ENCODE peak calls at places on chromosomes 4 and X, in ten cellular contexts. One of them, this sample, is unnamed.

GRCh38 chr4:122666527-122667245 is 45.8 kb upstream of the IL21 start:
- DNase-seq in GM06990: no peak
- DNase-seq in HCT116: peak; percentile 52
- DNase-seq in astrocyte of the cerebellum: peak; percentile 79
- DNase-seq in osteoblast: peak; percentile 70
- DNase-seq in kidney: no peak
- DNase-seq in tibial artery: no peak
- DNase-seq in uterus: no peak
- DNase-seq in AG04450: peak; percentile 63
- DNase-seq in astrocyte of the spinal cord: peak; percentile 95
- DNase-seq in this sample: peak; percentile 96

GRCh38 chr4:13541720-13542576 is 2.4 kb downstream of the NKX3-2 start:
- DNase-seq in GM06990: no peak
- DNase-seq in HCT116: no peak
- DNase-seq in astrocyte of the cerebellum: no peak
- DNase-seq in osteoblast: peak; percentile 59
- DNase-seq in kidney: peak; percentile 76
- DNase-seq in tibial artery: no peak
- DNase-seq in uterus: no peak
- DNase-seq in AG04450: no peak
- DNase-seq in astrocyte of the spinal cord: no peak
- DNase-seq in this sample: no peak

GRCh38 chr4:180456928-180457327 is 1786.3 kb upstream of the TENM3 start:
- DNase-seq in GM06990: no peak
- DNase-seq in HCT116: no peak
- DNase-seq in astrocyte of the cerebellum: no peak
- DNase-seq in osteoblast: no peak
- DNase-seq in kidney: no peak
- DNase-seq in tibial artery: no peak
- DNase-seq in uterus: no peak
- DNase-seq in AG04450: no peak
- DNase-seq in astrocyte of the spinal cord: no peak
- DNase-seq in this sample: no peak

GRCh38 chr4:14853186-14853946 is 148.9 kb upstream of the CPEB2 start:
- DNase-seq in GM06990: no peak
- DNase-seq in HCT116: no peak
- DNase-seq in astrocyte of the cerebellum: peak; percentile 55
- DNase-seq in osteoblast: peak; percentile 92
- DNase-seq in kidney: no peak
- DNase-seq in tibial artery: no peak
- DNase-seq in uterus: no peak
- DNase-seq in AG04450: peak; percentile 66
- DNase-seq in astrocyte of the spinal cord: peak; percentile 91
- DNase-seq in this sample: peak; percentile 89

GRCh38 chr4:118712872-118713271 is 27.7 kb downstream of the METTL14 start:
- DNase-seq in GM06990: no peak
- DNase-seq in HCT116: no peak
- DNase-seq in astrocyte of the cerebellum: no peak
- DNase-seq in osteoblast: peak; percentile 41
- DNase-seq in kidney: no peak
- DNase-seq in tibial artery: no peak
- DNase-seq in uterus: no peak
- DNase-seq in AG04450: no peak
- DNase-seq in astrocyte of the spinal cord: no peak
- DNase-seq in this sample: no peak

GRCh38 chr4:158624889-158625478 is 46.7 kb downstream of the C4orf46 start:
- DNase-seq in GM06990: no peak
- DNase-seq in HCT116: peak; percentile 58
- DNase-seq in astrocyte of the cerebellum: peak; percentile 64
- DNase-seq in osteoblast: peak; percentile 22
- DNase-seq in kidney: no peak
- DNase-seq in tibial artery: no peak
- DNase-seq in uterus: peak; percentile 22
- DNase-seq in AG04450: peak; percentile 27
- DNase-seq in astrocyte of the spinal cord: peak; percentile 68
- DNase-seq in this sample: peak; percentile 88

GRCh38 chrX:46407753-46408130 is 137.5 kb downstream of the ZNF674 start:
- DNase-seq in GM06990: no peak
- DNase-seq in HCT116: no peak
- DNase-seq in astrocyte of the cerebellum: no peak
- DNase-seq in osteoblast: peak; percentile 49
- DNase-seq in kidney: no peak
- DNase-seq in tibial artery: no peak
- DNase-seq in uterus: no peak
- DNase-seq in AG04450: no peak
- DNase-seq in astrocyte of the spinal cord: peak; percentile 16
- DNase-seq in this sample: peak; percentile 21

GRCh38 chr4:182111586-182111985 is 131.6 kb upstream of the TENM3 start:
- DNase-seq in GM06990: no peak
- DNase-seq in HCT116: no peak
- DNase-seq in astrocyte of the cerebellum: no peak
- DNase-seq in osteoblast: no peak
- DNase-seq in kidney: no peak
- DNase-seq in tibial artery: no peak
- DNase-seq in uterus: no peak
- DNase-seq in AG04450: no peak
- DNase-seq in astrocyte of the spinal cord: no peak
- DNase-seq in this sample: no peak

GRCh38 chr4:186021461-186022167 is 47.3 kb upstream of the TLR3 start:
- DNase-seq in GM06990: no peak
- DNase-seq in HCT116: no peak
- DNase-seq in astrocyte of the cerebellum: peak; percentile 51
- DNase-seq in osteoblast: peak; percentile 90
- DNase-seq in kidney: peak; percentile 71
- DNase-seq in tibial artery: no peak
- DNase-seq in uterus: no peak
- DNase-seq in AG04450: no peak
- DNase-seq in astrocyte of the spinal cord: peak; percentile 71
- DNase-seq in this sample: peak; percentile 59

GRCh38 chrX:141405486-141405877 is 163.2 kb upstream of the SPANXC start:
- DNase-seq in GM06990: no peak
- DNase-seq in HCT116: no peak
- DNase-seq in astrocyte of the cerebellum: no peak
- DNase-seq in osteoblast: no peak
- DNase-seq in kidney: no peak
- DNase-seq in tibial artery: no peak
- DNase-seq in uterus: no peak
- DNase-seq in AG04450: no peak
- DNase-seq in astrocyte of the spinal cord: peak; percentile 61
- DNase-seq in this sample: peak; percentile 21

GRCh38 chr4:148778980-148779675 is 336.9 kb upstream of the NR3C2 start:
- DNase-seq in GM06990: no peak
- DNase-seq in HCT116: no peak
- DNase-seq in astrocyte of the cerebellum: no peak
- DNase-seq in osteoblast: no peak
- DNase-seq in kidney: no peak
- DNase-seq in tibial artery: no peak
- DNase-seq in uterus: no peak
- DNase-seq in AG04450: no peak
- DNase-seq in astrocyte of the spinal cord: no peak
- DNase-seq in this sample: no peak

DNA sequence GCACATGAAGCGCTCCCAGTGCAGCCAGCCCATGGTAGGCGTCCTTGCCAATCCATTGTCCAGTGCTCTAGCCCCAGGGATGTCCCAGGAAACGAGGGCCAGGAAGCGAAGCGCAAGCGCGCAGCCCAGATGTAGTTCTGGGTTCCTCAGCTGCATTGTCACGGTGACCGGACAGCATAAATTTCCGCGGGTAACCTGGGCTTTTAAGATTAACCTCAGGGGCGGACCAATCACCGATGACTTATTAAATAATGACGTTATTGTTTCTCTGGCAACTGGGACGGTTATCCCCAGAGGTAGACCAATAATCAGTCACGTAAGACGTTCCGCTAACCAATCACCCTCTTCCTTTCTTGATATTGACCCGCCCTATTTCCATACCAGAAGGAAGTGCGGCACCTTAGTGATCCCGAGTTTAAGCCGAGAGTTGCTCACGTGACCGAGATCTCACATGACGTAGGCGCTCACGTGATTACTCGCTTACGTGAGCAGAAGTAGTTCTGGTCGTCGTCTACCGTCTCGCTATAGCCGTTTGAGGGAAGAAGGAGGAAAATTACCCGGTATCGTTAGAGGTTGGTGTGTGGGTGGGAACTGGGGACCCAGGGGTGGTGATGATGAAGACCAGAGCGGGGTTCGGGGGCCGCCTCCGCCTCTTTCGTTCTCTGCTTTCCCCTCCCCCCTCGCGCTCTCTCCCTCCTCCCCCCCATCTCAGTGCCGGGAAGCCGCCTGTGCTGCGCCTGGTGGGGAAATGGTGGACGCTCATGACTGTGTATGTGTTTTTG is at the start of the genes GLA and HNRNPH2:
- DNase-seq in GM06990: peak; percentile 90
- DNase-seq in HCT116: peak; percentile 96
- DNase-seq in astrocyte of the cerebellum: peak; percentile 97
- DNase-seq in osteoblast: peak; percentile 92
- DNase-seq in kidney: peak; percentile 94
- DNase-seq in tibial artery: peak; percentile 95
- DNase-seq in uterus: peak; percentile 95
- DNase-seq in AG04450: peak; percentile 95
- DNase-seq in astrocyte of the spinal cord: peak; percentile 98
- DNase-seq in this sample: peak; percentile 99
- TF ChIP-seq CTCF in GM06990: no peak
- TF ChIP-seq CTCF in HCT116: no peak
- TF ChIP-seq CTCF in astrocyte of the cerebellum: no peak
- TF ChIP-seq CTCF in osteoblast: no peak
- TF ChIP-seq CTCF in kidney: no peak
- TF ChIP-seq CTCF in tibial artery: peak; percentile 13
- TF ChIP-seq CTCF in uterus: no peak
- TF ChIP-seq CTCF in AG04450: peak; percentile 21
- TF ChIP-seq CTCF in astrocyte of the spinal cord: no peak
- TF ChIP-seq CTCF in this sample: peak; percentile 35

DNA sequence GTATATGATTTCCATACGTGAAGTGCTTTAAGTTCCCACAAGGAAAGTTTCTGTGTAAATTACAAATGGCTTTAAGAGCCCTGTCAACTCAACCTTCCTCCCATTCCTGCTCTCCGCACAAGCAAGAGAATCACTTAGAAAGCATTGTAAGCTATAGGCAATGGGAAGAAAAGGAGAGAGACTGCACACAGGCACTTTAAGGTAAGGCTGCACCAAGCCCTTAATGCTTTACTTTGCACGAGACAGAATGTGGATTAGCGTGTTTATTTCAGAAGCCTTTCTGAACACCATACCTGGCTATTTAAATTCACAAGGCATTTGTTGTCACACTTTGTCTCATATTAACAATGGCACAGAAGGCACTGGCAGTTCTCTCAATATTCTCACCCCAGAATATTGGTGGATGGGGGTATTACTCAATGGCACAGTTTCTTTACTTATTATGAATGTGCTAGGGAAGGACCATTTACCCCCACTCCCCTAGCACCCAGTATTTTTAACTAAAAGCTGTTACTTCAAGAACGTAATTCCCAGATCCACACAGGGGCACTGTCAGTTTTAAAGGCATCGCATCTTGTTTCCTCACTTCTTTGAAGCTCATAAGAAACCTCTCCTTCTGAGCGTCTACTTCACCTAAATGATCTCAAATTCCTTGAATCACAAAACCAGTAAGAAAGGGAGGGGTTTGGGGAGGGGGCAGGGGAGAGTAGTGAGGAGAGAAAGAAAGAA is 150.0 kb downstream of the MAML3 start:
- DNase-seq in GM06990: no peak
- DNase-seq in HCT116: no peak
- DNase-seq in astrocyte of the cerebellum: no peak
- DNase-seq in osteoblast: no peak
- DNase-seq in kidney: no peak
- DNase-seq in tibial artery: no peak
- DNase-seq in uterus: no peak
- DNase-seq in AG04450: no peak
- DNase-seq in astrocyte of the spinal cord: no peak
- DNase-seq in this sample: no peak
- H3K4me3 ChIP-seq in GM06990: no peak overlapping the region
- H3K4me3 ChIP-seq in HCT116: no peak overlapping the region
- H3K4me3 ChIP-seq in astrocyte of the cerebellum: peak overlapping the region; percentile 27
- H3K4me3 ChIP-seq in osteoblast: peak overlapping the region; percentile 61
- H3K4me3 ChIP-seq in kidney: peak overlapping the region; percentile 40
- H3K4me3 ChIP-seq in tibial artery: peak overlapping the region; percentile 44
- H3K4me3 ChIP-seq in uterus: peak overlapping the region; percentile 37
- H3K4me3 ChIP-seq in AG04450: peak overlapping the region; percentile 46
- H3K4me3 ChIP-seq in astrocyte of the spinal cord: peak overlapping the region; percentile 38
- H3K4me3 ChIP-seq in this sample: peak overlapping the region; percentile 43

GRCh38 chr4:25075851-25076250 is 45.1 kb upstream of the LGI2 start:
- DNase-seq in GM06990: no peak
- DNase-seq in HCT116: no peak
- DNase-seq in astrocyte of the cerebellum: no peak
- DNase-seq in osteoblast: no peak
- DNase-seq in kidney: no peak
- DNase-seq in tibial artery: no peak
- DNase-seq in uterus: no peak
- DNase-seq in AG04450: no peak
- DNase-seq in astrocyte of the spinal cord: no peak
- DNase-seq in this sample: no peak
- TF ChIP-seq CTCF in GM06990: no peak
- TF ChIP-seq CTCF in HCT116: no peak
- TF ChIP-seq CTCF in astrocyte of the cerebellum: no peak
- TF ChIP-seq CTCF in osteoblast: no peak
- TF ChIP-seq CTCF in kidney: no peak
- TF ChIP-seq CTCF in tibial artery: no peak
- TF ChIP-seq CTCF in uterus: no peak
- TF ChIP-seq CTCF in AG04450: no peak
- TF ChIP-seq CTCF in astrocyte of the spinal cord: no peak
- TF ChIP-seq CTCF in this sample: no peak

DNA sequence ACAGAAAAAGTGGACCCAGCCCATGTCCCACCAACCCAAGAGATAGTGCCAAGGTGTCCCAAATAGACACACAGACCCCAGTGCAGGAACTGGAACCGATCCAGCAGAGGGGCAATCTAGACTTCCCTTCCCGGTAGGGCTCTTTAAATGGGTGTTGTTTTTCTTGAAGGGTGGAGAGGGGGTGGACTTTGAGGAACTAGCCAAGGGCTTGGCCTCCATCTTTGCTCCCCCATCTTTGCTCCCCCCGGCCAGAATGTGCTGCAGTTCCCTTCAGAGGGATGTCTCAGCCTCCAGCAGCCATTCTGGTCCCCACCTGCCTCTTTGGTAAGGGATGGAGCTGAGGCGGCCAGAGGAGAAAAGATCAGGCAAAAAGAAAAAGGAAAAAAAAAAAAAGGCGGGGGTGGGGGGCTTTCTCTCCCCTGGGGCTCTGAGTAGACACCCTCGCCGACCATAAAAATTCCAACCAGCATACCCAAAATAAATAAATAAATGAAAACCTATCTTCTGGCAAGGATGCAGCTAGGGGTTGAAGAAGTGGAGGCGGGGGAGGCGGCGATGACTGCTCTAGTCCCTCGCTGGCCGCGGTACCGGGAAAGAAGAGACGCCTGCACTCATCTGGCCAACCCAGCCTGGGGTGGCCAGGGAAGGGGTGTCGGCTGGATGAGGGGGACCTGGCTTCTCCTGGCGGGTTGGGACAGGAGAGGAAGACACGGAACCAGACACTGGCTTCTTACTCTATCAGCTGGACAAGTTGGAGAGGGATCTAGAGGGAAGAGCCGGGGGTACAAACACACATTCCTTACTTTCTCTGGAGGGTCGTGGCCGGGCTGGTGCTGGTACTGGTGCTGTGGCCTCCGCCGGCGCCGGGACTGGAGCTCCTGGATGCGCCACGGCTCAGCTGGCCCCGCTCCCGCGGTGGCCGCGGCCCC is 38.5 kb upstream of the IQSEC2 start:
- DNase-seq in GM06990: no peak
- DNase-seq in HCT116: no peak
- DNase-seq in astrocyte of the cerebellum: no peak
- DNase-seq in osteoblast: peak; percentile 93
- DNase-seq in kidney: no peak
- DNase-seq in tibial artery: no peak
- DNase-seq in uterus: no peak
- DNase-seq in AG04450: no peak
- DNase-seq in astrocyte of the spinal cord: no peak
- DNase-seq in this sample: no peak
- H3K4me3 ChIP-seq in GM06990: no peak overlapping the region
- H3K4me3 ChIP-seq in HCT116: peak overlapping the region; percentile 62
- H3K4me3 ChIP-seq in astrocyte of the cerebellum: peak overlapping the region; percentile 48
- H3K4me3 ChIP-seq in osteoblast: peak overlapping the region; percentile 72
- H3K4me3 ChIP-seq in kidney: peak overlapping the region; percentile 66
- H3K4me3 ChIP-seq in tibial artery: peak overlapping the region; percentile 55
- H3K4me3 ChIP-seq in uterus: peak overlapping the region; percentile 50
- H3K4me3 ChIP-seq in AG04450: peak overlapping the region; percentile 63
- H3K4me3 ChIP-seq in astrocyte of the spinal cord: peak overlapping the region; percentile 36
- H3K4me3 ChIP-seq in this sample: peak overlapping the region; percentile 70